ENCODE peak calls at places on chromosome 3, in ten cellular contexts. One of them, this sample, is unnamed.

GRCh38 chr3:126474498-126475410 is 937 bp downstream of the ZXDC start:
- DNase-seq in activated CD4-positive, alpha-beta T cell treated with anti-CD3 and anti-CD28 coated beads, Interleukin-2, amount 50 U/mL, for 24 hours: peak; percentile 22
- DNase-seq in ovary: peak; percentile 59
- DNase-seq in HT-29: peak; percentile 68
- DNase-seq in AG10803: peak; percentile 37
- DNase-seq in A549: peak; percentile 35
- DNase-seq in head of caudate nucleus: peak; percentile 59
- DNase-seq in GOT3: no peak
- DNase-seq in lower lobe of right lung: peak; percentile 81
- DNase-seq in mammary epithelial cell: peak; percentile 40
- DNase-seq in this sample: peak; percentile 40

GRCh38 chr3:70985572-70985971 is 598.0 kb downstream of the FOXP1 start:
- DNase-seq in mammary epithelial cell: no peak
- DNase-seq in A549: no peak
- DNase-seq in head of caudate nucleus: no peak
- DNase-seq in HT-29: no peak
- DNase-seq in activated CD4-positive, alpha-beta T cell treated with anti-CD3 and anti-CD28 coated beads, Interleukin-2, amount 50 U/mL, for 24 hours: no peak
- DNase-seq in lower lobe of right lung: no peak
- DNase-seq in GOT3: no peak
- DNase-seq in ovary: no peak
- DNase-seq in AG10803: no peak
- DNase-seq in this sample: no peak

GRCh38 chr3:117036259-117036799 is 326.8 kb downstream of the TUSC7 start:
- DNase-seq in mammary epithelial cell: no peak
- DNase-seq in GOT3: no peak
- DNase-seq in AG10803: peak; percentile 36
- DNase-seq in head of caudate nucleus: peak; percentile 52
- DNase-seq in HT-29: no peak
- DNase-seq in activated CD4-positive, alpha-beta T cell treated with anti-CD3 and anti-CD28 coated beads, Interleukin-2, amount 50 U/mL, for 24 hours: no peak
- DNase-seq in ovary: no peak
- DNase-seq in A549: no peak
- DNase-seq in lower lobe of right lung: no peak
- DNase-seq in this sample: no peak

GRCh38 chr3:143885803-143886427 is 37.6 kb upstream of the SLC9A9 start:
- DNase-seq in mammary epithelial cell: peak; percentile 23
- DNase-seq in head of caudate nucleus: peak; percentile 66
- DNase-seq in lower lobe of right lung: no peak
- DNase-seq in activated CD4-positive, alpha-beta T cell treated with anti-CD3 and anti-CD28 coated beads, Interleukin-2, amount 50 U/mL, for 24 hours: no peak
- DNase-seq in AG10803: peak; percentile 40
- DNase-seq in ovary: no peak
- DNase-seq in GOT3: no peak
- DNase-seq in HT-29: peak; percentile 55
- DNase-seq in A549: peak; percentile 18
- DNase-seq in this sample: peak; percentile 57

GRCh38 chr3:8500208-8500961 is 1.2 kb upstream of the LMCD1 start:
- DNase-seq in ovary: peak; percentile 36
- DNase-seq in mammary epithelial cell: no peak
- DNase-seq in GOT3: no peak
- DNase-seq in lower lobe of right lung: no peak
- DNase-seq in activated CD4-positive, alpha-beta T cell treated with anti-CD3 and anti-CD28 coated beads, Interleukin-2, amount 50 U/mL, for 24 hours: no peak
- DNase-seq in AG10803: peak; percentile 91
- DNase-seq in A549: no peak
- DNase-seq in head of caudate nucleus: peak; percentile 77
- DNase-seq in HT-29: no peak
- DNase-seq in this sample: no peak

GRCh38 chr3:48798998-48799397 is 48.7 kb downstream of the PRKAR2A start:
- DNase-seq in HT-29: peak; percentile 27
- DNase-seq in activated CD4-positive, alpha-beta T cell treated with anti-CD3 and anti-CD28 coated beads, Interleukin-2, amount 50 U/mL, for 24 hours: no peak
- DNase-seq in mammary epithelial cell: peak; percentile 26
- DNase-seq in A549: no peak
- DNase-seq in GOT3: no peak
- DNase-seq in lower lobe of right lung: no peak
- DNase-seq in AG10803: no peak
- DNase-seq in head of caudate nucleus: no peak
- DNase-seq in ovary: no peak
- DNase-seq in this sample: no peak

GRCh38 chr3:58044656-58045055 is 36.4 kb downstream of the FLNB start:
- DNase-seq in A549: no peak
- DNase-seq in GOT3: no peak
- DNase-seq in head of caudate nucleus: no peak
- DNase-seq in lower lobe of right lung: no peak
- DNase-seq in AG10803: peak; percentile 39
- DNase-seq in ovary: no peak
- DNase-seq in mammary epithelial cell: no peak
- DNase-seq in activated CD4-positive, alpha-beta T cell treated with anti-CD3 and anti-CD28 coated beads, Interleukin-2, amount 50 U/mL, for 24 hours: no peak
- DNase-seq in HT-29: no peak
- DNase-seq in this sample: no peak

GRCh38 chr3:15892828-15893227 is 95.0 kb upstream of the ANKRD28 start:
- DNase-seq in mammary epithelial cell: no peak
- DNase-seq in HT-29: no peak
- DNase-seq in A549: no peak
- DNase-seq in activated CD4-positive, alpha-beta T cell treated with anti-CD3 and anti-CD28 coated beads, Interleukin-2, amount 50 U/mL, for 24 hours: no peak
- DNase-seq in GOT3: no peak
- DNase-seq in AG10803: peak; percentile 48
- DNase-seq in ovary: no peak
- DNase-seq in head of caudate nucleus: no peak
- DNase-seq in lower lobe of right lung: no peak
- DNase-seq in this sample: no peak

GRCh38 chr3:127888564-127889107 is 26.4 kb upstream of the KBTBD12 start:
- DNase-seq in AG10803: no peak
- DNase-seq in head of caudate nucleus: peak; percentile 68
- DNase-seq in HT-29: no peak
- DNase-seq in GOT3: no peak
- DNase-seq in ovary: no peak
- DNase-seq in mammary epithelial cell: no peak
- DNase-seq in lower lobe of right lung: no peak
- DNase-seq in activated CD4-positive, alpha-beta T cell treated with anti-CD3 and anti-CD28 coated beads, Interleukin-2, amount 50 U/mL, for 24 hours: no peak
- DNase-seq in A549: no peak
- DNase-seq in this sample: no peak

GRCh38 chr3:50245251-50245745 is 9.3 kb downstream of the GNAI2 start:
- DNase-seq in activated CD4-positive, alpha-beta T cell treated with anti-CD3 and anti-CD28 coated beads, Interleukin-2, amount 50 U/mL, for 24 hours: no peak
- DNase-seq in GOT3: no peak
- DNase-seq in HT-29: no peak
- DNase-seq in head of caudate nucleus: no peak
- DNase-seq in A549: no peak
- DNase-seq in lower lobe of right lung: no peak
- DNase-seq in mammary epithelial cell: no peak
- DNase-seq in AG10803: no peak
- DNase-seq in ovary: no peak
- DNase-seq in this sample: no peak

GRCh38 chr3:73148207-73148606 is 86.7 kb downstream of the EBLN2 start:
- DNase-seq in head of caudate nucleus: no peak
- DNase-seq in HT-29: no peak
- DNase-seq in GOT3: no peak
- DNase-seq in mammary epithelial cell: no peak
- DNase-seq in A549: no peak
- DNase-seq in activated CD4-positive, alpha-beta T cell treated with anti-CD3 and anti-CD28 coated beads, Interleukin-2, amount 50 U/mL, for 24 hours: no peak
- DNase-seq in AG10803: no peak
- DNase-seq in lower lobe of right lung: no peak
- DNase-seq in ovary: no peak
- DNase-seq in this sample: no peak

GRCh38 chr3:197890693-197891092 is 59.3 kb upstream of the RPL35A start:
- DNase-seq in HT-29: no peak
- DNase-seq in GOT3: no peak
- DNase-seq in ovary: no peak
- DNase-seq in AG10803: no peak
- DNase-seq in activated CD4-positive, alpha-beta T cell treated with anti-CD3 and anti-CD28 coated beads, Interleukin-2, amount 50 U/mL, for 24 hours: no peak
- DNase-seq in head of caudate nucleus: no peak
- DNase-seq in A549: no peak
- DNase-seq in mammary epithelial cell: no peak
- DNase-seq in lower lobe of right lung: no peak
- DNase-seq in this sample: no peak